ENCODE peak calls at places on chromosomes 4 and X, in seven cellular contexts. K is HS-5, Y is EL, G is mesenchymal stem cell, J is AML-193, R is naive B cell, M is epithelial cell of esophagus. L is an unnamed sample.

GRCh38 chr4:96170198-96170597 is 330.3 kb downstream of the PDHA2 start:
- DNase-seq in K (no peak), Y (no peak), G (no peak), J (no peak), R (no peak), M (no peak), L (no peak)

GRCh38 chr4:176500894-176501293 is 181.1 kb downstream of the SPCS3 start:
- DNase-seq in K (no peak), Y (no peak), G (no peak), J (no peak), R (no peak), M (no peak), L (no peak)

GRCh38 chr4:47315346-47315745 is 148.2 kb downstream of the COMMD8 start:
- DNase-seq in K (peak), Y (peak), G (peak), J (no peak), R (no peak), M (peak), L (no peak)

GRCh38 chr4:173494013-173494970 is 35.7 kb downstream of the HAND2 start:
- DNase-seq in K (no peak), Y (peak), G (peak), J (peak), R (no peak), M (peak), L (peak)

GRCh38 chr4:15781427-15782095 is 3.4 kb downstream of the CD38 start:
- DNase-seq in K (no peak), Y (peak), G (no peak), J (no peak), R (no peak), M (peak), L (no peak)

GRCh38 chr4:101790521-101791188 is at the start of gene BANK1:
- DNase-seq in K (no peak), Y (peak), G (peak), J (peak), R (peak), M (peak), L (no peak)

GRCh38 chr4:82989567-82990429 is 20.8 kb downstream of the LIN54 start:
- DNase-seq in K (no peak), Y (peak), G (peak), J (no peak), R (no peak), M (no peak), L (no peak)

GRCh38 chrX:22699591-22700091 is 300.1 kb upstream of the DDX53 start:
- DNase-seq in K (no peak), Y (peak), G (peak), J (no peak), R (no peak), M (peak), L (no peak)

GRCh38 chr4:98446499-98447375 is 185.6 kb downstream of the RAP1GDS1 start:
- DNase-seq in K (no peak), Y (no peak), G (peak), J (peak), R (peak), M (peak), L (no peak)

GRCh38 chr4:54363037-54363436 is 133.9 kb downstream of the PDGFRA start:
- DNase-seq in K (no peak), Y (no peak), G (no peak), J (no peak), R (no peak), M (peak), L (no peak)

GRCh38 chrX:104921606-104922205 is 298.8 kb downstream of the TEX13A start:
- DNase-seq in K (no peak), Y (no peak), G (no peak), J (no peak), R (no peak), M (peak), L (no peak)

GRCh38 chr4:1192091-1192492 is 19.7 kb upstream of the SPON2 start:
- DNase-seq in K (peak), Y (peak), G (peak), J (no peak), R (no peak), M (peak), L (no peak)

GRCh38 chr4:72677886-72678285 is 108.9 kb upstream of the ADAMTS3 start:
- DNase-seq in K (no peak), Y (no peak), G (no peak), J (no peak), R (no peak), M (no peak), L (no peak)

GRCh38 chrX:46500054-46500453 is 45.2 kb downstream of the ZNF674 start:
- DNase-seq in K (no peak), Y (no peak), G (peak), J (no peak), R (no peak), M (no peak), L (no peak)

GRCh38 chr4:168803727-168804126 is 206.3 kb downstream of the CBR4 start:
- DNase-seq in K (no peak), Y (peak), G (peak), J (no peak), R (no peak), M (peak), L (peak)

GRCh38 chr4:52925531-52925968 is 63.4 kb downstream of the RASL11B start:
- DNase-seq in K (no peak), Y (peak), G (peak), J (no peak), R (no peak), M (no peak), L (no peak)

GRCh38 chr4:174217273-174218126 is 66.0 kb downstream of the FBXO8 start:
- DNase-seq in K (no peak), Y (peak), G (peak), J (no peak), R (no peak), M (no peak), L (peak)

GRCh38 chrX:24243692-24244091 is 70.2 kb downstream of the SUPT20HL2 start:
- DNase-seq in K (no peak), Y (no peak), G (no peak), J (no peak), R (no peak), M (no peak), L (no peak)

GRCh38 chr4:150570862-150571261 is 11.1 kb upstream of the MAB21L2 start:
- DNase-seq in K (no peak), Y (no peak), G (no peak), J (no peak), R (no peak), M (peak), L (no peak)

GRCh38 chrX:115260330-115260729 is 26.4 kb upstream of the LRCH2 start:
- DNase-seq in K (no peak), Y (peak), G (peak), J (no peak), R (no peak), M (peak), L (no peak)

GRCh38 chrX:12225073-12225472 is 86.8 kb downstream of the FRMPD4 start:
- DNase-seq in K (no peak), Y (no peak), G (no peak), J (no peak), R (no peak), M (no peak), L (no peak)

GRCh38 chr4:113996599-113997177 is 17.2 kb upstream of the ARSJ start:
- DNase-seq in K (no peak), Y (peak), G (no peak), J (no peak), R (no peak), M (peak), L (no peak)

GRCh38 chr4:67762091-67762490 is 7.9 kb upstream of the GNRHR start:
- DNase-seq in K (no peak), Y (peak), G (peak), J (no peak), R (no peak), M (no peak), L (no peak)

GRCh38 chrX:129741880-129742758 is 3.3 kb downstream of the XPNPEP2 start:
- DNase-seq in K (no peak), Y (no peak), G (no peak), J (no peak), R (no peak), M (no peak), L (peak)

GRCh38 chr4:34972189-34972588 is 1272.1 kb downstream of the ARAP2 start:
- DNase-seq in K (no peak), Y (no peak), G (no peak), J (no peak), R (no peak), M (peak), L (no peak)

GRCh38 chr4:159682996-159683395 is 580.1 kb downstream of the RAPGEF2 start:
- DNase-seq in K (no peak), Y (no peak), G (peak), J (no peak), R (no peak), M (peak), L (no peak)

GRCh38 chrX:43592597-43592996 is 63.5 kb upstream of the MAOA start:
- DNase-seq in K (no peak), Y (no peak), G (no peak), J (no peak), R (no peak), M (peak), L (no peak)

GRCh38 chr4:77815651-77816050 is 3.5 kb downstream of the CNOT6L start:
- DNase-seq in K (no peak), Y (no peak), G (no peak), J (no peak), R (no peak), M (no peak), L (no peak)

GRCh38 chrX:12709047-12709446 is 82.2 kb upstream of the PRPS2 start:
- DNase-seq in K (no peak), Y (no peak), G (no peak), J (no peak), R (no peak), M (no peak), L (no peak)

GRCh38 chr4:142036795-142037583 is 400.6 kb downstream of the IL15 start:
- DNase-seq in K (peak), Y (peak), G (no peak), J (no peak), R (no peak), M (peak), L (no peak)

GRCh38 chrX:151975228-151975593 is 735 bp upstream of the GABRE start:
- DNase-seq in K (no peak), Y (no peak), G (no peak), J (no peak), R (no peak), M (no peak), L (no peak)

GRCh38 chr4:166816901-166817300 is 417.4 kb downstream of the SPOCK3 start:
- DNase-seq in K (peak), Y (no peak), G (peak), J (no peak), R (no peak), M (peak), L (peak)

GRCh38 chr4:151304755-151305154 is 20.6 kb downstream of the SH3D19 start:
- DNase-seq in K (no peak), Y (no peak), G (peak), J (no peak), R (no peak), M (peak), L (peak)

GRCh38 chr4:169286562-169287301 is 16.0 kb upstream of the SH3RF1 start:
- DNase-seq in K (no peak), Y (no peak), G (no peak), J (peak), R (no peak), M (peak), L (no peak)

GRCh38 chr4:42152507-42153504 is at the start of gene BEND4:
- DNase-seq in K (no peak), Y (no peak), G (no peak), J (no peak), R (peak), M (no peak), L (peak)

GRCh38 chr4:1192493-1193205 is 20.3 kb upstream of the SPON2 start:
- DNase-seq in K (no peak), Y (no peak), G (no peak), J (no peak), R (no peak), M (no peak), L (no peak)

GRCh38 chr4:42519803-42520417 is 122.6 kb downstream of the SHISA3 start:
- DNase-seq in K (peak), Y (peak), G (peak), J (peak), R (peak), M (peak), L (peak)

GRCh38 chr4:156169011-156169410 is 215.3 kb upstream of the CTSO start:
- DNase-seq in K (peak), Y (peak), G (peak), J (peak), R (no peak), M (peak), L (peak)

GRCh38 chrX:39309721-39310152 is 508.5 kb downstream of the MID1IP1 start:
- DNase-seq in K (no peak), Y (peak), G (peak), J (no peak), R (no peak), M (no peak), L (no peak)